ENCODE peak calls at places on chromosome 2, in five cellular contexts. P, X, S, K and Q are unnamed samples.

GRCh38 chr2:200330351-200331120 is 24.0 kb downstream of the SPATS2L start:
- DNase-seq in P (no peak), S (no peak), X (no peak), K (no peak), Q (no peak)

GRCh38 chr2:148614024-148614331 is 30.6 kb upstream of the EPC2 start:
- DNase-seq in K (no peak), X (no peak), P (peak; percentile 50), S (no peak), Q (no peak)

GRCh38 chr2:25103287-25103871 is 61.5 kb downstream of the EFR3B start:
- DNase-seq in K (no peak), S (no peak), X (no peak), P (no peak), Q (no peak)

GRCh38 chr2:170324640-170325046 is 146.7 kb downstream of the MYO3B start:
- DNase-seq in X (peak; percentile 51), S (peak; percentile 70), K (no peak), P (peak; percentile 67), Q (peak; percentile 24)

GRCh38 chr2:22800422-22800821 is 584.6 kb upstream of the KLHL29 start:
- DNase-seq in S (no peak), X (no peak), K (no peak), P (peak; percentile 53), Q (no peak)

GRCh38 chr2:12826781-12827180 is 110.0 kb downstream of the TRIB2 start:
- DNase-seq in X (no peak), K (no peak), S (no peak), P (no peak), Q (no peak)

GRCh38 chr2:2464095-2464494 is 133.0 kb upstream of the MYT1L start:
- DNase-seq in X (no peak), K (no peak), S (no peak), P (no peak), Q (peak; percentile 67)

GRCh38 chr2:169002151-169002738 is 28.9 kb downstream of the ABCB11 start:
- DNase-seq in S (no peak), X (no peak), P (no peak), K (no peak), Q (no peak)

GRCh38 chr2:53593891-53594585 is 173.6 kb upstream of the CHAC2 start:
- DNase-seq in X (no peak), S (no peak), K (no peak), P (no peak), Q (no peak)

GRCh38 chr2:182366625-182367024 is 60.2 kb downstream of the PDE1A start:
- DNase-seq in S (no peak), P (no peak), K (no peak), X (no peak), Q (no peak)

GRCh38 chr2:12044857-12045256 is 298.4 kb downstream of the LPIN1 start:
- DNase-seq in P (no peak), S (no peak), X (no peak), K (peak; percentile 83), Q (no peak)

GRCh38 chr2:137888845-137889244 is 75.4 kb upstream of the HNMT start:
- DNase-seq in S (peak; percentile 21), P (peak; percentile 62), K (no peak), X (peak; percentile 63), Q (peak; percentile 25)

GRCh38 chr2:240293865-240294461 is 141.5 kb upstream of the GPC1 start:
- DNase-seq in K (no peak), P (no peak), S (no peak), X (no peak), Q (peak; percentile 19)

GRCh38 chr2:207162319-207162718 is 3.4 kb downstream of the KLF7 start:
- DNase-seq in S (no peak), K (no peak), X (no peak), P (no peak), Q (no peak)

GRCh38 chr2:114450639-114451038 is 8.2 kb downstream of the DPP10 start:
- DNase-seq in S (no peak), X (no peak), P (no peak), K (no peak), Q (no peak)
- TF ChIP-seq GABPA in S (no peak), X (no peak), P (no peak), K (no peak), Q (no peak)

GRCh38 chr2:230234122-230234722 is 8.7 kb downstream of the SP140 start:
- DNase-seq in P (no peak), K (no peak), S (no peak), X (no peak), Q (no peak)

GRCh38 chr2:230230087-230230486 is 4.6 kb downstream of the SP140 start:
- DNase-seq in S (no peak), P (no peak), K (no peak), X (peak; percentile 29), Q (no peak)

GRCh38 chr2:230231251-230231650 is 5.7 kb downstream of the SP140 start:
- DNase-seq in P (no peak), K (no peak), X (no peak), S (no peak), Q (no peak)

GRCh38 chr2:230230801-230231200 is 5.3 kb downstream of the SP140 start:
- DNase-seq in X (no peak), P (no peak), S (no peak), K (no peak), Q (no peak)

DNA sequence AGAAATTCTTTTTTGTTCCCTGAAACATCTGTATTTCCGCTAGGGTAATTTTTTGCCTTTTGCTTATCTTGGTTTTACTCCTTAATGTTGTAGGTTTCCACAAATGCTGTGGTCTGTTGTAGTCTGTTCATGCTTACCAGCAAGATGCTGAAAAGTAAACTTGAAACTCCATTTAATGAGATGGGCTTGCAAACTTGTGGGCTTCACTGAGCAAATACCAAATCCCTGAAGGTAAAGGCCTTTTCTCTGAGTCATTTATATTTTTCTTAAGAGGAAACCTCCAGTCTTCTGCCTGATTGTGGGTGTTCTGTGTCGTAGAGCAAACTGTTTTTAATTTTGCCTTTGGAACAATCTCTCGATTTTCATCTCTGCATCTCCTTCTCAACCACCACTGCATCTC is 9.3 kb downstream of the SP140 start:
- DNase-seq in P (no peak), S (no peak), X (no peak), K (peak; percentile 58), Q (no peak)
- TF ChIP-seq YY1 in P (no peak), S (no peak), X (no peak), K (no peak), Q (no peak)

GRCh38 chr2:55810621-55811020 is 113.0 kb downstream of the EFEMP1 start:
- DNase-seq in X (no peak), P (no peak), K (no peak), S (no peak), Q (no peak)
- H3K27ac ChIP-seq in X (no peak overlapping the region), P (no peak overlapping the region), K (no peak overlapping the region), S (no peak overlapping the region), Q (no peak overlapping the region)

GRCh38 chr2:223943135-223943534 is 2.0 kb downstream of the WDFY1 start:
- DNase-seq in X (no peak), P (no peak), S (no peak), K (no peak), Q (no peak)
- TF ChIP-seq GABPA in X (no peak), P (no peak), S (no peak), K (no peak), Q (no peak)

GRCh38 chr2:68742638-68743037 is 8.0 kb downstream of the ARHGAP25 start:
- DNase-seq in S (no peak), P (no peak), X (no peak), K (no peak), Q (no peak)

GRCh38 chr2:68740184-68740914 is 5.7 kb downstream of the ARHGAP25 start:
- DNase-seq in X (no peak), P (no peak), K (no peak), S (no peak), Q (no peak)

GRCh38 chr2:68741238-68741637 is 6.6 kb downstream of the ARHGAP25 start:
- DNase-seq in X (no peak), P (no peak), K (no peak), S (no peak), Q (no peak)

GRCh38 chr2:68743531-68743930 is 8.9 kb downstream of the ARHGAP25 start:
- DNase-seq in X (no peak), K (no peak), P (peak; percentile 23), S (no peak), Q (no peak)

GRCh38 chr2:68741805-68742306 is 7.2 kb downstream of the ARHGAP25 start:
- DNase-seq in P (peak; percentile 16), S (no peak), X (no peak), K (no peak), Q (no peak)
- TF ChIP-seq YY1 in P (no peak), S (no peak), X (no peak), K (no peak), Q (no peak)

DNA sequence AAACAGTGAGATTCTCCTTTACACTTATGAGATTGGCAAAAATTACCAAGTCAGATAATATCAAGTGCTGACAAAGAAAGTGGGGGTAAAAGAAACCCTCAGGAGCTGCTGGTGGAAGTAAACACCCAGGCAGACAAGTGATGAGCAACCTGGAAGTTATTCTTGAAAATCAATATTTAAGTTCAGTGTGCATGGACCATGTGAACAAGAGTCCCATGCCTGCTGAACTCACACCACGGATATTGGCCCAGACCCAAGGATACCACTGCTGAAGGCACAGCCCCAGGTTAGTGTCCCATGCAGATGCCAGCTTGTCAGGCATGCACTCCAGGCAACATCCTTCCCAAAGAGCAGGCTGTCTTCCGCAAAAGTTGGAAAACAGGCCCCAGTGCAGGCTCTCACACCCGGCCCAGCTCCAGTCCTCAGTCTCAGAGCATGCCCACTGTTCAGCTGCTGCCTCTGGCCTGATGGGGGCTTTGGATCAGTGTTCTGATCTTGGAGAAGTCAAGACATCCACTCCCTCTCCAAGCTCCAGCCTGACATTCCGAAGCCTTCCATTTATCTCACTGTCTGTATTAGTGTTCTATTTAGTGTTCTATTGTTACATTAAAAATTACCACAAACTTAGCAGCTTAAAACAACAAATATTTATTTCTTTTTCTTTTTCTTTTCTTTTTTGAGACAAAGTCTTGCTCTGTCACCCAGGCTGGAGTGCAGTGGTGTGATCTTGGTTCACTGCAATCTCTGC is 70.0 kb downstream of the HS1BP3 start:
- DNase-seq in X (peak; percentile 95), P (no peak), K (no peak), S (no peak), Q (no peak)
- H3K27ac ChIP-seq in X (peak overlapping the region; percentile 97), P (no peak overlapping the region), K (no peak overlapping the region), S (no peak overlapping the region), Q (no peak overlapping the region)